ENCODE peak calls at places on chromosomes 2 and 18, in ten cellular contexts. C is tibial artery, B is colonic mucosa, R is fibroblast of lung, M is upper lobe of right lung, N is sigmoid colon, H is K562, U is lower lobe of right lung, F is transverse colon, Q is GM23338. O is an unnamed sample.
A peak's percentile ranks its signal among the peaks of the same experiment; 100 is the strongest.

GRCh38 chr18:59546164-59546563 is 151.1 kb downstream of the CCBE1 start:
- DNase-seq in B (no peak), C (no peak), U (no peak), M (no peak), H (peak; percentile 44), R (peak; percentile 90), Q (no peak), N (no peak), F (no peak), O (no peak)

GRCh38 chr2:230849633-230850357 is 14.9 kb upstream of the ITM2C start:
- DNase-seq in N (no peak), Q (peak; percentile 95), M (peak; percentile 78), C (no peak), U (peak; percentile 76), H (peak; percentile 76), F (peak; percentile 61), R (no peak), B (peak; percentile 63), O (peak; percentile 64)

GRCh38 chr2:149180226-149180875 is 141.9 kb downstream of the LYPD6B start:
- DNase-seq in F (no peak), N (no peak), H (no peak), B (no peak), R (no peak), C (no peak), Q (no peak), M (no peak), U (no peak), O (no peak)

GRCh38 chr2:238875531-238876231 is 27.8 kb downstream of the TWIST2 start:
- DNase-seq in U (no peak), N (peak; percentile 90), Q (no peak), R (no peak), B (no peak), F (no peak), H (no peak), M (no peak), C (peak; percentile 70), O (no peak)

GRCh38 chr2:31384771-31385276 is 29.7 kb downstream of the XDH start:
- DNase-seq in H (no peak), Q (no peak), B (no peak), C (no peak), M (no peak), F (no peak), U (no peak), R (peak; percentile 98), N (no peak), O (no peak)

GRCh38 chr2:126886201-126886905 is 12.3 kb upstream of the TEX51 start:
- DNase-seq in B (peak; percentile 72), Q (peak; percentile 91), H (peak; percentile 92), M (peak; percentile 81), F (peak; percentile 70), R (peak; percentile 10), U (peak; percentile 72), C (no peak), N (peak; percentile 72), O (peak; percentile 27)

GRCh38 chr2:160719116-160719515 is 225.5 kb upstream of the RBMS1 start:
- DNase-seq in M (no peak), C (no peak), R (peak; percentile 78), U (no peak), H (no peak), F (no peak), B (no peak), N (no peak), Q (no peak), O (no peak)

GRCh38 chr2:222912117-222912516 is 51.3 kb downstream of the ACSL3 start:
- DNase-seq in U (no peak), F (no peak), M (no peak), Q (no peak), C (no peak), B (no peak), R (no peak), H (no peak), N (no peak), O (peak; percentile 85)

GRCh38 chr2:46329340-46329739 is 32.1 kb downstream of the EPAS1 start:
- DNase-seq in N (no peak), B (no peak), H (no peak), F (no peak), M (no peak), C (no peak), R (no peak), U (no peak), Q (no peak), O (no peak)

GRCh38 chr2:46326231-46326980 is 29.2 kb downstream of the EPAS1 start:
- DNase-seq in R (no peak), N (no peak), H (peak; percentile 54), U (peak; percentile 53), Q (no peak), F (no peak), B (no peak), C (no peak), M (no peak), O (no peak)

GRCh38 chr2:46328316-46328715 is 31.1 kb downstream of the EPAS1 start:
- DNase-seq in H (no peak), U (no peak), B (no peak), F (no peak), R (no peak), C (no peak), Q (no peak), M (no peak), N (no peak), O (no peak)

GRCh38 chr2:46325178-46325928 is 28.1 kb downstream of the EPAS1 start:
- DNase-seq in B (no peak), C (no peak), H (peak; percentile 60), M (no peak), Q (no peak), F (no peak), R (peak; percentile 84), U (no peak), N (no peak), O (no peak)

DNA sequence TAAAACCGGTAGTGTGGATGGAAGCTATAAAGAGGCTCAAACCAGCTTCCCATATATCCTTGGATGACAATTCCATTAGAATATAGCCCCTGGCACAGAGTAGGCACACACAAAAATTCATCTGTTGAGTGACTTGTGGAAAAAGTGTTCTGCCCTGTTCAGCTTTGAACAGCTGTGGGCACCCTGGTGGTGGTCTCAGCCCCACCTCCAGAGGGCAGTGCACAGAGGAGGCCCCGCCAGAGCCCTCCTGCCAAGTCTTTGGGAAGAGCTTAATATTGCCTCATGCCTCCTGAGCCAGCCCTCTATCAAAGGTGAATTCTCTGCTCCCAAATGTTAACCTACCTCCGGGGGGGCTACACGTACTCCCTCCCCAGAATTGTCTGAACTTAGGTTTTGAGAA is 30.4 kb downstream of the EPAS1 start:
- DNase-seq in C (no peak), M (no peak), U (no peak), B (no peak), H (peak; percentile 43), Q (no peak), F (no peak), R (no peak), N (no peak), O (no peak)
- TF ChIP-seq CTCF in C (no peak), M (peak; percentile 21), U (peak; percentile 19), B (no peak), H (peak; percentile 53), Q (peak; percentile 58), F (no peak), R (no peak), N (no peak), O (peak; percentile 10)

GRCh38 chr2:188675391-188676011 is 298.7 kb upstream of the COL3A1 start:
- DNase-seq in U (no peak), Q (peak; percentile 53), H (no peak), N (no peak), F (no peak), C (no peak), R (peak; percentile 80), M (no peak), B (no peak), O (no peak)
- H3K27ac ChIP-seq in U (no peak overlapping the region), Q (no peak overlapping the region), H (no peak overlapping the region), N (no peak overlapping the region), F (no peak overlapping the region), C (no peak overlapping the region), R (no peak overlapping the region), M (no peak overlapping the region), B (no peak overlapping the region), O (no peak overlapping the region)

DNA sequence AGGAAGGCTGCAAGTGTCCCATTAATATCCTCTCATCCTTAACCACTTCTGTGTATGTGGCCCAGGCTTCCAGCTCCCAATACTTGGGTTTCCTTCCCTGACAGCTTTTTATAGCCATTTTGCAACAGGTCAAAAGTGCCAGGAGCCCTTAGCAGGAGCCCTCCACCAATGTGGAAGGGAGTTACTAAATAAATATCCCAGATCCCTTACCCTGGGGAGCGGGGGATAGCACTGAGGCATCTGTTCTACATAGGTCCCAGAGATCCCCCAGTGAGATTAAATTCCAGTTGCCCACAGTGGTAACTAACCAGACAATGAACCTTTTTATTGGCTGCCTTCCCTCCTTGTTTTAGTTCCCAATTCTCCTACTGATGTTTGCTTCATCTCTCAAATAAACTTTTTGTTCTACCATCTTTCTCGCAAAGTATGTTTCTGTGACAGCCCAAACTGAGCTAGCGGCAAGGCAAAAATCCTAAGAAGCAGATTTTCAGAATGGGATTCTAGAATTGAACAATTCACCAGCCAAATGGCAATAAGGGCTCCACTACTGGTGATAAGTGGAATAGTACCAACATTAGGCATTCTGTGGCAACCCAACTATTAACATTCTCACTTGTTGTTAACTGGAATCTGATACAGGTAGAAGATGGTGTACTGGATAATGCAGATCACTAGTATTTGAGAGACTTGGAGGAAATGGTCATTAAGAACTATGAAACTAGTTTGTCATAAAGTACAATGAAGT is 83.9 kb upstream of the MAPRE2 start:
- DNase-seq in N (no peak), F (no peak), U (no peak), R (peak; percentile 72), Q (peak; percentile 13), B (no peak), M (no peak), H (no peak), C (no peak), O (no peak)
- TF ChIP-seq CTCF in N (no peak), F (no peak), U (no peak), R (no peak), Q (peak; percentile 31), B (no peak), M (no peak), H (no peak), C (no peak), O (no peak)

GRCh38 chr2:25443766-25444165 is 102.0 kb upstream of the DNMT3A start:
- DNase-seq in C (no peak), M (no peak), N (no peak), F (no peak), H (no peak), U (no peak), Q (no peak), B (no peak), R (no peak), O (no peak)

GRCh38 chr2:25447018-25447417 is 105.3 kb upstream of the DNMT3A start:
- DNase-seq in C (no peak), F (no peak), B (no peak), Q (no peak), R (no peak), M (no peak), H (no peak), U (no peak), N (no peak), O (no peak)

GRCh38 chr2:25445464-25445863 is 103.7 kb upstream of the DNMT3A start:
- DNase-seq in N (no peak), Q (peak; percentile 48), F (no peak), R (no peak), C (no peak), U (no peak), H (no peak), B (no peak), M (no peak), O (no peak)

GRCh38 chr2:25444608-25445270 is 103.0 kb upstream of the DNMT3A start:
- DNase-seq in R (no peak), N (no peak), U (no peak), H (no peak), F (no peak), B (no peak), C (no peak), Q (no peak), M (no peak), O (no peak)

DNA sequence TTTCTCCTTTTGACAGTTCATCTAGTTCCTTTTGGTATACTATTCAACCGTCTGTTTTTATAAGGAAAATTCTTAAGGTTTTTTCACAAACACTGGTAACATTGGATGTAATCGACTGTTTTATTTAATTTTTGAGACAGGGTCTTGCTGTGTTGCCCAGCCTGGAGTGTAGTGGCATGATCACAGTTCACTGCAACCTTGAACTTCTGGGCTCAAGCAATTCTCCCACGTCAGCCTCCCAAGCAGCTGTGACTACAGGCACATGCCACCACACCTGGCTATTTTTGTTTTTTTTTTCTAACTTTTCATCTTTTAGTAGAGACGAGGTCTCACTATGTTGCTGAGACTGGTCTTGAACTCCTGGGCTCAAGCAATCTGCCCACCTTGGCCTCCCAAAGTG is 104.4 kb upstream of the DNMT3A start:
- DNase-seq in B (no peak), U (no peak), N (no peak), M (no peak), F (no peak), H (no peak), R (no peak), Q (no peak), C (no peak), O (no peak)
- H3K27ac ChIP-seq in B (no peak overlapping the region), U (no peak overlapping the region), N (no peak overlapping the region), M (no peak overlapping the region), F (no peak overlapping the region), H (no peak overlapping the region), R (no peak overlapping the region), Q (peak overlapping the region; percentile 12), C (no peak overlapping the region), O (no peak overlapping the region)